ENCODE peak calls at places on chromosomes 16 and 17, in five cellular contexts. One of them, this sample, is unnamed.

GRCh38 chr17:61488878-61489718 is 36.9 kb downstream of the TBX4 start:
- DNase-seq in adipocyte: no peak
- DNase-seq in neural progenitor cell: no peak
- DNase-seq in K562: no peak
- DNase-seq in IMR-90: no peak
- DNase-seq in this sample: no peak

GRCh38 chr17:4417129-4417667 is 16.5 kb upstream of the SPNS3 start:
- DNase-seq in adipocyte: no peak
- DNase-seq in neural progenitor cell: no peak
- DNase-seq in K562: no peak
- DNase-seq in IMR-90: no peak
- DNase-seq in this sample: no peak

GRCh38 chr16:89190150-89190958 is 10.0 kb downstream of the SLC22A31 start:
- DNase-seq in adipocyte: no peak
- DNase-seq in neural progenitor cell: peak; percentile 5
- DNase-seq in K562: no peak
- DNase-seq in IMR-90: no peak
- DNase-seq in this sample: no peak

GRCh38 chr16:66478733-66479511 is 51.8 kb downstream of the BEAN1 start:
- DNase-seq in adipocyte: peak; percentile 67
- DNase-seq in neural progenitor cell: peak; percentile 69
- DNase-seq in K562: peak; percentile 78
- DNase-seq in IMR-90: peak; percentile 40
- DNase-seq in this sample: peak; percentile 88

GRCh38 chr16:8730335-8730915 is 56.0 kb downstream of the ABAT start:
- DNase-seq in adipocyte: no peak
- DNase-seq in neural progenitor cell: no peak
- DNase-seq in K562: no peak
- DNase-seq in IMR-90: no peak
- DNase-seq in this sample: no peak

GRCh38 chr17:14308636-14308964 is 7.7 kb downstream of the HS3ST3B1 start:
- DNase-seq in adipocyte: no peak
- DNase-seq in neural progenitor cell: no peak
- DNase-seq in K562: no peak
- DNase-seq in IMR-90: no peak
- DNase-seq in this sample: no peak

GRCh38 chr16:19295393-19295792 is 9.9 kb downstream of the CLEC19A start:
- DNase-seq in adipocyte: no peak
- DNase-seq in neural progenitor cell: no peak
- DNase-seq in K562: no peak
- DNase-seq in IMR-90: no peak
- DNase-seq in this sample: no peak

GRCh38 chr17:30086896-30087295 is 29.7 kb upstream of the NSRP1 start:
- DNase-seq in adipocyte: no peak
- DNase-seq in neural progenitor cell: no peak
- DNase-seq in K562: no peak
- DNase-seq in IMR-90: no peak
- DNase-seq in this sample: no peak

GRCh38 chr17:81419886-81420768 is 24.9 kb downstream of the BAHCC1 start:
- DNase-seq in adipocyte: no peak
- DNase-seq in neural progenitor cell: no peak
- DNase-seq in K562: no peak
- DNase-seq in IMR-90: no peak
- DNase-seq in this sample: no peak

GRCh38 chr16:73735018-73735417 is 561.6 kb upstream of the PSMD7 start:
- DNase-seq in adipocyte: peak; percentile 60
- DNase-seq in neural progenitor cell: no peak
- DNase-seq in K562: no peak
- DNase-seq in IMR-90: peak; percentile 75
- DNase-seq in this sample: no peak

GRCh38 chr16:56836410-56836834 is 28.6 kb upstream of the SLC12A3 start:
- DNase-seq in adipocyte: peak; percentile 58
- DNase-seq in neural progenitor cell: no peak
- DNase-seq in K562: no peak
- DNase-seq in IMR-90: no peak
- DNase-seq in this sample: no peak

GRCh38 chr16:50290856-50291255 is 24.5 kb downstream of the ADCY7 start:
- DNase-seq in adipocyte: no peak
- DNase-seq in neural progenitor cell: no peak
- DNase-seq in K562: no peak
- DNase-seq in IMR-90: no peak
- DNase-seq in this sample: no peak

GRCh38 chr16:23131841-23132576 is 17.2 kb downstream of the USP31 start:
- DNase-seq in adipocyte: peak; percentile 59
- DNase-seq in neural progenitor cell: no peak
- DNase-seq in K562: no peak
- DNase-seq in IMR-90: no peak
- DNase-seq in this sample: no peak

GRCh38 chr17:43908111-43908721 is 880 bp upstream of the MPP2 start:
- DNase-seq in adipocyte: peak; percentile 84
- DNase-seq in neural progenitor cell: peak; percentile 85
- DNase-seq in K562: peak; percentile 69
- DNase-seq in IMR-90: peak; percentile 65
- DNase-seq in this sample: peak; percentile 12

GRCh38 chr16:81778861-81779539 is at the start of gene PLCG2:
- DNase-seq in adipocyte: peak; percentile 51
- DNase-seq in neural progenitor cell: peak; percentile 90
- DNase-seq in K562: peak; percentile 97
- DNase-seq in IMR-90: no peak
- DNase-seq in this sample: no peak

GRCh38 chr16:58501242-58502131 is 1.5 kb downstream of the NDRG4 start:
- DNase-seq in adipocyte: peak; percentile 41
- DNase-seq in neural progenitor cell: peak; percentile 87
- DNase-seq in K562: peak; percentile 89
- DNase-seq in IMR-90: no peak
- DNase-seq in this sample: no peak

GRCh38 chr17:57875109-57876022 is 25.5 kb upstream of the MRPS23 start:
- DNase-seq in adipocyte: peak; percentile 98
- DNase-seq in neural progenitor cell: peak; percentile 80
- DNase-seq in K562: peak; percentile 74
- DNase-seq in IMR-90: peak; percentile 99
- DNase-seq in this sample: peak; percentile 40

GRCh38 chr16:85983606-85984005 is 84.6 kb downstream of the IRF8 start:
- DNase-seq in adipocyte: no peak
- DNase-seq in neural progenitor cell: no peak
- DNase-seq in K562: no peak
- DNase-seq in IMR-90: no peak
- DNase-seq in this sample: no peak

GRCh38 chr17:73021771-73022170 is 70.7 kb downstream of the SLC39A11 start:
- DNase-seq in adipocyte: no peak
- DNase-seq in neural progenitor cell: no peak
- DNase-seq in K562: no peak
- DNase-seq in IMR-90: no peak
- DNase-seq in this sample: no peak

GRCh38 chr17:67639555-67639954 is 78.2 kb upstream of the NOL11 start:
- DNase-seq in adipocyte: no peak
- DNase-seq in neural progenitor cell: no peak
- DNase-seq in K562: no peak
- DNase-seq in IMR-90: no peak
- DNase-seq in this sample: no peak

GRCh38 chr16:85514601-85515318 is 98.4 kb upstream of the GSE1 start:
- DNase-seq in adipocyte: peak; percentile 95
- DNase-seq in neural progenitor cell: peak; percentile 73
- DNase-seq in K562: no peak
- DNase-seq in IMR-90: peak; percentile 92
- DNase-seq in this sample: no peak

GRCh38 chr16:71360378-71360777 is 1.9 kb downstream of the CALB2 start:
- DNase-seq in adipocyte: peak; percentile 68
- DNase-seq in neural progenitor cell: no peak
- DNase-seq in K562: no peak
- DNase-seq in IMR-90: peak; percentile 94
- DNase-seq in this sample: no peak

GRCh38 chr16:74892574-74893461 is 92.1 kb downstream of the WDR59 start:
- DNase-seq in adipocyte: no peak
- DNase-seq in neural progenitor cell: no peak
- DNase-seq in K562: no peak
- DNase-seq in IMR-90: no peak
- DNase-seq in this sample: no peak

GRCh38 chr16:28935924-28936783 is 4.4 kb downstream of the CD19 start:
- DNase-seq in adipocyte: peak; percentile 56
- DNase-seq in neural progenitor cell: peak; percentile 69
- DNase-seq in K562: peak; percentile 98
- DNase-seq in IMR-90: peak; percentile 42
- DNase-seq in this sample: peak; percentile 69

GRCh38 chr17:36703860-36704266 is 102.5 kb downstream of the MRM1 start:
- DNase-seq in adipocyte: peak; percentile 50
- DNase-seq in neural progenitor cell: peak; percentile 94
- DNase-seq in K562: peak; percentile 87
- DNase-seq in IMR-90: peak; percentile 11
- DNase-seq in this sample: peak; percentile 61

GRCh38 chr17:80815151-80815561 is 176.5 kb upstream of the CHMP6 start:
- DNase-seq in adipocyte: no peak
- DNase-seq in neural progenitor cell: no peak
- DNase-seq in K562: no peak
- DNase-seq in IMR-90: no peak
- DNase-seq in this sample: no peak

GRCh38 chr17:34850964-34851363 is 110.3 kb downstream of the CCT6B start:
- DNase-seq in adipocyte: no peak
- DNase-seq in neural progenitor cell: no peak
- DNase-seq in K562: no peak
- DNase-seq in IMR-90: no peak
- DNase-seq in this sample: no peak

GRCh38 chr17:34853916-34854315 is 107.3 kb downstream of the CCT6B start:
- DNase-seq in adipocyte: no peak
- DNase-seq in neural progenitor cell: no peak
- DNase-seq in K562: no peak
- DNase-seq in IMR-90: no peak
- DNase-seq in this sample: no peak

GRCh38 chr17:34850023-34850422 is 111.2 kb downstream of the CCT6B start:
- DNase-seq in adipocyte: peak; percentile 14
- DNase-seq in neural progenitor cell: no peak
- DNase-seq in K562: no peak
- DNase-seq in IMR-90: no peak
- DNase-seq in this sample: no peak

GRCh38 chr17:34852141-34852540 is 109.1 kb downstream of the CCT6B start:
- DNase-seq in adipocyte: no peak
- DNase-seq in neural progenitor cell: no peak
- DNase-seq in K562: no peak
- DNase-seq in IMR-90: no peak
- DNase-seq in this sample: no peak

DNA sequence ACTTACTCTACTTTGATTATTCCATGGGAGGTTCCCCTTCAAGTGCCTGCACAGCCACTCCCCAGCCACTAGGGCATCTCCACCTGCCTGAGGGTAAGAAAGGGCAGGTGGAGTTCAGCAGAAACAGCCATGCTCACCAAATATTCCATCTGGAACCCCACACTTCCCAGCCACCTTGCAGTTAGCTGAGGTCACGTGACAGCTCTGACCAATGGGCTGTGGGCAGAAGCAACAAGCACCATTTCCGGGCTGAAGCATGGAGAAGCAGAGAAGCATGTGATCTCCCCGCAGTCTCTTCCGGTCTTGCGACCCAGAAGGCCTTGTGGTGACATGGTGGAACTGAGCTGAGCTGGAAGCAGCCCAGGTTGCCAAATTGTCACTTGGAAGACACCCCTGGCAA is 108.6 kb downstream of the CCT6B start:
- DNase-seq in adipocyte: no peak
- DNase-seq in neural progenitor cell: no peak
- DNase-seq in K562: peak; percentile 62
- DNase-seq in IMR-90: no peak
- DNase-seq in this sample: no peak
- H3K9ac ChIP-seq in adipocyte: no peak overlapping the region
- H3K9ac ChIP-seq in neural progenitor cell: no peak overlapping the region
- H3K9ac ChIP-seq in K562: no peak overlapping the region
- H3K9ac ChIP-seq in IMR-90: no peak overlapping the region
- H3K9ac ChIP-seq in this sample: no peak overlapping the region

DNA sequence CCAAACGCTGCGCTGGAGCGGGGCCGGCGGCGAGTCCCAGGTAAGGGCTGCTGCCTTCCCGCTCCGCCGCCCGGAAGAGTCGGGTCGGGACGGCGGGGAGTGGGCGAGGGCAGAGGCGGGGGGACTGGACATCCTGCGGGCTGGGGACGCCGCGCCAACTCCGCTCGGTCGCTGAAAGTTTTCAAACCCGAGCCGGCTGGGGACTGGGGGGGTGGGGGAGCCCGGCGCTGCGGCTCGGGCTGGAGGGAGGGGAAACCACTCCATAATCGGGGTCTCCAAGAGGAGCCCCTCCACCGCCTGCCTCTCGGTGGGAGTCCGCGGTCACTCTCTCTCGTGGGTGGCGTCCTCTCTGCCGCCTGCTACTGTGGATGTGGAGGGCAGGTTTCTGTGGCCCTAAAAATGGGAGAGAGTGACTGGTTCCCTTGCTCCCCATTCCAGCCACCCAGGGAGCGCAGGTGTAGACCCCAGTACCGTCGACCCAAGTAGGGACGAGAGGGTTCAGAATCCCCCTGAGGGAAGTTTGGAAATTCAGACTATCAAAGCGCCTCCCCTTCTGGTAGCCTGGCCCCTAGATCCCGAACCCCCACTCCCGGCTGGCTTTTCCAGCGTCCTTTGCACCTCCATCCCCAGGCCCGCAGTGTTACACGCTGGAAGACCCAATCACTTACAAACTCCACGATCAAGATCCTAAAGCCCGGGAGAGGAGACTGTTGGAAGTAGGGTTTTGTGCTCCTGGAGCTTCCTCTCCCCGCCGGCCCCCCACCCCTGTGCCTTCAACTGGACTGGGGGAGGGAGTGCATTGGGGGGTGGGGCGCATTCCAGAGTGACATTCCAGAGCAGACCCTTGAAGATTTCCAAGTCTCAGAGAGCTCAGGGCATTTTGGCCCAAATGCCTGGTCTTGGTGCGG is 850 bp downstream of the GPRC5C start:
- DNase-seq in adipocyte: no peak
- DNase-seq in neural progenitor cell: peak; percentile 69
- DNase-seq in K562: no peak
- DNase-seq in IMR-90: no peak
- DNase-seq in this sample: no peak
- H3K9ac ChIP-seq in adipocyte: no peak overlapping the region
- H3K9ac ChIP-seq in neural progenitor cell: peak overlapping the region; percentile 25
- H3K9ac ChIP-seq in K562: no peak overlapping the region
- H3K9ac ChIP-seq in IMR-90: no peak overlapping the region
- H3K9ac ChIP-seq in this sample: no peak overlapping the region

GRCh38 chr17:49995055-49995738 is at the start of gene DLX3:
- DNase-seq in adipocyte: peak; percentile 85
- DNase-seq in neural progenitor cell: peak; percentile 95
- DNase-seq in K562: no peak
- DNase-seq in IMR-90: peak; percentile 62
- DNase-seq in this sample: no peak

GRCh38 chr17:49997256-49997735 is 2.3 kb upstream of the DLX3 start:
- DNase-seq in adipocyte: no peak
- DNase-seq in neural progenitor cell: no peak
- DNase-seq in K562: no peak
- DNase-seq in IMR-90: no peak
- DNase-seq in this sample: no peak

GRCh38 chr17:49996121-49996494 is 1.1 kb upstream of the DLX3 start:
- DNase-seq in adipocyte: no peak
- DNase-seq in neural progenitor cell: peak; percentile 36
- DNase-seq in K562: no peak
- DNase-seq in IMR-90: no peak
- DNase-seq in this sample: no peak

GRCh38 chr17:49997773-49998703 is 3.0 kb upstream of the DLX3 start:
- DNase-seq in adipocyte: peak; percentile 95
- DNase-seq in neural progenitor cell: peak; percentile 94
- DNase-seq in K562: peak; percentile 89
- DNase-seq in IMR-90: peak; percentile 77
- DNase-seq in this sample: peak; percentile 85

GRCh38 chr17:49996495-49997255 is 1.7 kb upstream of the DLX3 start:
- DNase-seq in adipocyte: peak; percentile 79
- DNase-seq in neural progenitor cell: peak; percentile 82
- DNase-seq in K562: peak; percentile 83
- DNase-seq in IMR-90: peak; percentile 12
- DNase-seq in this sample: peak; percentile 62
- H3K9ac ChIP-seq in adipocyte: no peak overlapping the region
- H3K9ac ChIP-seq in neural progenitor cell: no peak overlapping the region
- H3K9ac ChIP-seq in K562: no peak overlapping the region
- H3K9ac ChIP-seq in IMR-90: no peak overlapping the region
- H3K9ac ChIP-seq in this sample: peak overlapping the region; percentile 19

GRCh38 chr17:18031955-18032354 is 7.0 kb downstream of the ATPAF2 start:
- DNase-seq in adipocyte: no peak
- DNase-seq in neural progenitor cell: no peak
- DNase-seq in K562: no peak
- DNase-seq in IMR-90: peak; percentile 61
- DNase-seq in this sample: no peak
- H3K9ac ChIP-seq in adipocyte: peak overlapping the region; percentile 18
- H3K9ac ChIP-seq in neural progenitor cell: no peak overlapping the region
- H3K9ac ChIP-seq in K562: no peak overlapping the region
- H3K9ac ChIP-seq in IMR-90: no peak overlapping the region
- H3K9ac ChIP-seq in this sample: no peak overlapping the region

This sample was measured in DND-41.